ENCODE peak calls at places on chromosomes 4 and X, in eight cellular contexts. K is mesenchymal stem cell, V is H9, G is IMR-90, O is GM23248, T is PC-3, L is SK-N-SH, X is mammary epithelial cell. Q is an unnamed sample.
A peak's percentile ranks its signal among the peaks of the same experiment; 100 is the strongest.

GRCh38 chr4:113561758-113562157 is 199.8 kb downstream of the CAMK2D start:
- DNase-seq in V (no peak), O (no peak), G (no peak), K (no peak), T (no peak), L (no peak), X (no peak), Q (no peak)

GRCh38 chr4:168562021-168562691 is 65.3 kb downstream of the PALLD start:
- DNase-seq in O (peak; percentile 59), G (peak; percentile 64), X (peak; percentile 46), K (no peak), L (no peak), V (no peak), T (peak; percentile 70), Q (no peak)

GRCh38 chr4:183165371-183165770 is 66.3 kb downstream of the WWC2 start:
- DNase-seq in O (peak; percentile 38), T (peak; percentile 13), V (no peak), K (no peak), X (no peak), L (no peak), G (peak; percentile 51), Q (peak; percentile 62)

GRCh38 chr4:8504279-8505007 is 63.9 kb downstream of the TRMT44 start:
- DNase-seq in G (no peak), X (no peak), L (peak; percentile 79), K (no peak), O (no peak), V (no peak), T (peak; percentile 39), Q (no peak)

GRCh38 chr4:168631241-168632151 is 134.6 kb downstream of the PALLD start:
- DNase-seq in X (peak; percentile 80), V (peak; percentile 73), O (peak; percentile 79), T (peak; percentile 69), L (peak; percentile 87), K (peak; percentile 80), G (peak; percentile 55), Q (peak; percentile 54)

GRCh38 chrX:18758166-18758932 is 50.9 kb downstream of the PPEF1 start:
- DNase-seq in K (no peak), X (no peak), V (no peak), L (no peak), O (no peak), T (no peak), G (no peak), Q (no peak)

GRCh38 chr4:30904593-30904992 is 184.4 kb downstream of the PCDH7 start:
- DNase-seq in V (no peak), K (no peak), G (no peak), X (no peak), T (no peak), O (no peak), L (no peak), Q (no peak)

GRCh38 chr4:56742080-56742871 is 61.2 kb upstream of the HOPX start:
- DNase-seq in T (peak; percentile 66), X (peak; percentile 29), V (no peak), G (peak; percentile 19), K (peak; percentile 45), L (no peak), O (peak; percentile 58), Q (peak; percentile 74)

GRCh38 chrX:22081475-22082092 is 49.5 kb downstream of the PHEX start:
- DNase-seq in X (peak; percentile 43), G (peak; percentile 63), O (peak; percentile 67), L (peak; percentile 22), K (peak; percentile 48), V (peak; percentile 50), T (peak; percentile 75), Q (peak; percentile 39)

GRCh38 chrX:22090181-22090580 is 58.1 kb downstream of the PHEX start:
- DNase-seq in K (peak; percentile 45), X (no peak), L (no peak), G (peak; percentile 85), V (no peak), T (no peak), O (peak; percentile 60), Q (peak; percentile 82)

GRCh38 chrX:22088326-22088725 is 56.2 kb downstream of the PHEX start:
- DNase-seq in K (no peak), L (no peak), T (no peak), O (no peak), X (no peak), G (no peak), V (no peak), Q (no peak)

GRCh38 chrX:22087158-22087557 is 55.0 kb downstream of the PHEX start:
- DNase-seq in X (no peak), L (no peak), G (no peak), V (no peak), K (no peak), O (no peak), T (no peak), Q (no peak)

GRCh38 chrX:22085969-22086368 is 53.8 kb downstream of the PHEX start:
- DNase-seq in K (no peak), V (no peak), G (no peak), X (no peak), L (no peak), O (no peak), T (no peak), Q (no peak)
- H3K27ac ChIP-seq in K (no peak overlapping the region), V (no peak overlapping the region), G (peak overlapping the region; percentile 40), X (no peak overlapping the region), L (no peak overlapping the region), O (no peak overlapping the region), T (no peak overlapping the region), Q (no peak overlapping the region)

GRCh38 chr4:184328022-184328736 is 110.5 kb upstream of the ENPP6 start:
- DNase-seq in T (no peak), L (no peak), G (no peak), X (peak; percentile 98), K (no peak), V (no peak), O (no peak), Q (no peak)

GRCh38 chr4:184330008-184330400 is 112.3 kb upstream of the ENPP6 start:
- DNase-seq in V (no peak), K (no peak), G (peak; percentile 40), L (no peak), T (peak; percentile 42), O (no peak), X (peak; percentile 85), Q (peak; percentile 36)

GRCh38 chr4:184324939-184325477 is 107.3 kb upstream of the ENPP6 start:
- DNase-seq in T (no peak), L (no peak), O (no peak), X (no peak), G (no peak), V (no peak), K (no peak), Q (no peak)

GRCh38 chr4:184331155-184331995 is 113.7 kb upstream of the ENPP6 start:
- DNase-seq in K (no peak), X (peak; percentile 32), L (no peak), T (peak; percentile 68), O (no peak), G (peak; percentile 23), V (no peak), Q (no peak)

DNA sequence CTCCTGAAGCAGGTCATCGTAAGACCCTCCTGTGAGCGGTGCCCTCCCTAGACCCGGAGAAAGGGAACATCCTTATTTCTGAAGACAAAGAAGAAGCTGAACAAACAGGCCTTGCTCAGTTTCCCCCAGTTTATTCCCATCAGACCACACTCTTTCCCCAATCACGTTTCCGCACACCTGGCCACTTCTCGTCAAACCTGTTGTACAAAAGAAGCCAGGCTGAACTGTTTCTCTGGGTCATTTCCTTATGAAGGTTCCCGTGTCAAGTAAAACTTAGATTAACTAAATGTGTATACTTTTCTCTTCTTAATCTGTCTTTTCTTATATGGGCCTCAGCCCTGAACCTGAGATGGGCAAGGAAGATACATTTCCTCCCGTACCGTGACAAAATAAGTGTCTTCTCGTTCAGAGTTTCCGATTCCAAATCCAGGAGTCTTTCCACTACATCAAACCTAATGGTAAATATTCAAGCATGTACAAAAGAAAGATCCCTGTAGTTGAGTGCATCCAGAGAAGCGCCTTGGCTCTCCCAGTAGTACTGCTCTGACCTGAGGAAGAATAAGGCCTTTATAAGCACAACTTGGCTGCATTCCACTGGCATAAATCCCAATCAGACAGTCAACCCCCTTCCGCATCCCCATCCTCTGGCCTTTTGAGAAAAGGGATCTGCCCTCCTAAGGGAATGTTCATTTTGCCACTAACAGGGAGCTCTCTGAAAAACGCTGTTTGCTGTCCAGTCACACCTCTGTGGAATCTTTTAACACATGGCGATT is 111.7 kb upstream of the ENPP6 start:
- DNase-seq in L (no peak), O (no peak), K (no peak), T (peak; percentile 28), V (no peak), X (no peak), G (no peak), Q (no peak)
- H3K9ac ChIP-seq in L (no peak overlapping the region), O (no peak overlapping the region), K (no peak overlapping the region), T (no peak overlapping the region), V (no peak overlapping the region), X (peak overlapping the region; percentile 29), G (no peak overlapping the region), Q (no peak overlapping the region)

DNA sequence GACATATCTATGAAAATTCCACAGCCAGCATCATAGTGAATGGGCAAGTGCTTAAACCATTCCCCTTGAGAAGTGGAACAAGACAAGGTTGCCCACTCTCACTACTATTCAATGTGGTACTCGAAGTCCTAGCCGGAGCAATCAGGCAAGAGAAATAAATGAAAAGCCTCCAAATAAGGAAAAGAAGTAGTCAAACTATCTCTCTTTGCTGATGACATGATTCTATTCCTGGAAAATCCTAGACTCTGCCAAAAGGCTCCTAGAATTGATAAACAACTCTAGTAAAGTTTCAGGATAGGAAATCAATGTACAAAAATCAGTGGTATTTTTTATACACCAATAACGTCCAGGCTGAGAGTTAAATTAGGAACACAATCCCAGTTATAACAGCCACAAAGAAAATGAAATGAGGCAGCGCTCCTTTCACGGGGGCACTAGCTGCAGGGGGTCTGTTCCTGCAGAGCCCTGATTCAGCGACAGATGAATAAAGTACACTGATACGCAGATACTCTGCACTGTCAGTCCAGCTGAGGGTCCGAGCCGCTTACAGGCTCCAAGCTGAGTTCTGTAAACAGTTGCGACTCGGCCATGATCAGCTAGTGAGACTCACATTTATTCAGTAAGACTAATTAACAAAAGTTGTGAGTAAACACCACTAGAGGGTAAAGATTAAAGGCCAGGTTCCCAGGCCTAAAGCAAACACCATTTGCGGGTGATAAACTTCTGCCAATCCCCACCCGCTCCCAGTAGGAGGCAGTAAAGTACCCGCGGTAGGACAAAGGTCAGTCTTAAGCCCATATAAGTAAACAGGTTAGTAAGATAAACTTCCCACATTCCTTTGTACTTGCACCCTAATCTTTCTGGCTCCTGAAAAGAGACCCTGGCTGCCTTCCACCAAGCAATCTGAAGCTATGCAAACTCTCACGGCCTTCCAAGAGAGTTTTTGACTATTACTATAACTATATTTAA is 290.6 kb upstream of the GRID2 start:
- DNase-seq in G (no peak), X (no peak), V (peak; percentile 59), O (no peak), T (no peak), L (no peak), K (no peak), Q (no peak)
- H3K27ac ChIP-seq in G (no peak overlapping the region), X (no peak overlapping the region), V (no peak overlapping the region), O (no peak overlapping the region), T (no peak overlapping the region), L (no peak overlapping the region), K (no peak overlapping the region), Q (no peak overlapping the region)

GRCh38 chr4:86159216-86159615 is 200.6 kb downstream of the MAPK10 start:
- DNase-seq in X (no peak), O (no peak), K (peak; percentile 24), L (no peak), T (no peak), V (no peak), G (no peak), Q (no peak)

GRCh38 chr4:86160423-86160822 is 199.4 kb downstream of the MAPK10 start:
- DNase-seq in O (peak; percentile 18), T (no peak), G (no peak), L (no peak), V (no peak), K (no peak), X (no peak), Q (peak; percentile 76)

GRCh38 chr4:86152454-86152853 is 207.4 kb downstream of the MAPK10 start:
- DNase-seq in V (no peak), K (no peak), G (no peak), T (no peak), X (no peak), L (no peak), O (peak; percentile 10), Q (no peak)

GRCh38 chr4:86155766-86156165 is 204.1 kb downstream of the MAPK10 start:
- DNase-seq in T (peak; percentile 41), G (no peak), O (no peak), L (no peak), X (peak; percentile 1), V (no peak), K (no peak), Q (no peak)

GRCh38 chr4:86156526-86156925 is 203.3 kb downstream of the MAPK10 start:
- DNase-seq in O (no peak), T (no peak), V (no peak), G (no peak), L (no peak), K (no peak), X (no peak), Q (no peak)
- H3K9ac ChIP-seq in O (no peak overlapping the region), T (no peak overlapping the region), V (no peak overlapping the region), G (no peak overlapping the region), L (no peak overlapping the region), K (no peak overlapping the region), X (no peak overlapping the region), Q (no peak overlapping the region)